ENCODE peak calls at places on chromosomes 5 and 9, in five cellular contexts. E, D, N, W and X are unnamed samples.

GRCh38 chr5:134133995-134134541 is 19.6 kb downstream of the TCF7 start:
- DNase-seq in E (no peak), D (no peak), N (no peak), W (no peak), X (no peak)

GRCh38 chr9:127837346-127837745 is 17.1 kb downstream of the ENG start:
- DNase-seq in E (peak; percentile 29), D (no peak), N (no peak), W (no peak), X (no peak)

GRCh38 chr5:140011297-140011802 is 31.7 kb downstream of the NRG2 start:
- DNase-seq in E (peak; percentile 50), D (no peak), N (peak; percentile 87), W (no peak), X (peak; percentile 70)

GRCh38 chr9:86368871-86369521 is 14.8 kb upstream of the TUT7 start:
- DNase-seq in E (peak; percentile 79), D (no peak), N (no peak), W (no peak), X (no peak)

GRCh38 chr5:154858972-154859950 is 834 bp downstream of the CNOT8 start:
- DNase-seq in E (no peak), D (no peak), N (no peak), W (peak; percentile 23), X (peak; percentile 29)

GRCh38 chr5:56977822-56978221 is 25.9 kb upstream of the MIER3 start:
- DNase-seq in E (no peak), D (no peak), N (no peak), W (no peak), X (no peak)

GRCh38 chr5:172107606-172108005 is 80.4 kb downstream of the STK10 start:
- DNase-seq in E (peak; percentile 95), D (peak; percentile 89), N (no peak), W (no peak), X (no peak)

GRCh38 chr5:23631283-23632045 is 124.1 kb downstream of the PRDM9 start:
- DNase-seq in E (peak; percentile 4), D (no peak), N (no peak), W (no peak), X (no peak)

GRCh38 chr5:35205186-35205585 is 25.1 kb downstream of the PRLR start:
- DNase-seq in E (no peak), D (no peak), N (no peak), W (no peak), X (no peak)

GRCh38 chr5:167840736-167841135 is 450.7 kb upstream of the WWC1 start:
- DNase-seq in E (no peak), D (no peak), N (no peak), W (no peak), X (no peak)

GRCh38 chr9:21454149-21454548 is 13.9 kb downstream of the IFNA1 start:
- DNase-seq in E (peak; percentile 71), D (peak; percentile 20), N (no peak), W (no peak), X (no peak)

GRCh38 chr9:121826711-121827110 is 175.3 kb downstream of the DAB2IP start:
- DNase-seq in E (no peak), D (no peak), N (no peak), W (no peak), X (no peak)

GRCh38 chr5:143685416-143685815 is 126.5 kb upstream of the HMHB1 start:
- DNase-seq in E (no peak), D (no peak), N (no peak), W (no peak), X (no peak)

GRCh38 chr5:115098041-115098702 is 71.5 kb downstream of the TRIM36 start:
- DNase-seq in E (peak; percentile 46), D (peak; percentile 6), N (peak; percentile 28), W (peak; percentile 8), X (peak; percentile 15)

GRCh38 chr5:128965011-128965637 is at the start of gene SLC27A6:
- DNase-seq in E (peak; percentile 6), D (no peak), N (no peak), W (no peak), X (peak; percentile 3)

GRCh38 chr9:78278177-78278777 is 18.6 kb upstream of the PSAT1 start:
- DNase-seq in E (peak; percentile 82), D (peak; percentile 48), N (no peak), W (no peak), X (no peak)

GRCh38 chr9:137194388-137194787 is 5.9 kb downstream of the SSNA1 start:
- DNase-seq in E (no peak), D (no peak), N (no peak), W (no peak), X (no peak)

GRCh38 chr5:6675784-6676499 is 37.3 kb upstream of the TENT4A start:
- DNase-seq in E (no peak), D (no peak), N (no peak), W (no peak), X (no peak)

GRCh38 chr9:21452681-21453080 is 12.4 kb downstream of the IFNA1 start:
- DNase-seq in E (no peak), D (no peak), N (no peak), W (no peak), X (no peak)

GRCh38 chr9:130500340-130500771 is 55.6 kb downstream of the ASS1 start:
- DNase-seq in E (no peak), D (no peak), N (no peak), W (no peak), X (no peak)

GRCh38 chr5:55234171-55234700 is 828 bp upstream of the CCNO start:
- DNase-seq in E (peak; percentile 25), D (no peak), N (no peak), W (no peak), X (no peak)

GRCh38 chr9:115144706-115145105 is 26.7 kb upstream of the TNC start:
- DNase-seq in E (peak; percentile 71), D (no peak), N (no peak), W (no peak), X (no peak)

GRCh38 chr9:132647355-132647754 is 22.4 kb downstream of the DDX31 start:
- DNase-seq in E (peak; percentile 99), D (peak; percentile 98), N (no peak), W (no peak), X (no peak)
- H3K36me3 ChIP-seq in E (peaks cover 12% of the 10 kb centered on the region), D (peaks cover 16% of the 10 kb centered on the region), N (peaks cover 31% of the 10 kb centered on the region), W (peaks cover 52% of the 10 kb centered on the region), X (peaks cover 30% of the 10 kb centered on the region)

GRCh38 chr9:12776775-12777055 is 1.9 kb downstream of the LURAP1L start:
- DNase-seq in E (peak; percentile 72), D (no peak), N (no peak), W (no peak), X (no peak)
- H3K4me3 ChIP-seq in E (peak overlapping the region; percentile 76), D (peak overlapping the region; percentile 60), N (peak overlapping the region; percentile 71), W (no peak overlapping the region), X (no peak overlapping the region)

GRCh38 chr9:76464706-76465105 is 5.7 kb downstream of the GCNT1 start:
- DNase-seq in E (no peak), D (no peak), N (no peak), W (no peak), X (no peak)
- H3K27me3 ChIP-seq in E (no peaks in the 10 kb centered on the region), D (no peaks in the 10 kb centered on the region), N (no peaks in the 10 kb centered on the region), W (no peaks in the 10 kb centered on the region), X (no peaks in the 10 kb centered on the region)

DNA sequence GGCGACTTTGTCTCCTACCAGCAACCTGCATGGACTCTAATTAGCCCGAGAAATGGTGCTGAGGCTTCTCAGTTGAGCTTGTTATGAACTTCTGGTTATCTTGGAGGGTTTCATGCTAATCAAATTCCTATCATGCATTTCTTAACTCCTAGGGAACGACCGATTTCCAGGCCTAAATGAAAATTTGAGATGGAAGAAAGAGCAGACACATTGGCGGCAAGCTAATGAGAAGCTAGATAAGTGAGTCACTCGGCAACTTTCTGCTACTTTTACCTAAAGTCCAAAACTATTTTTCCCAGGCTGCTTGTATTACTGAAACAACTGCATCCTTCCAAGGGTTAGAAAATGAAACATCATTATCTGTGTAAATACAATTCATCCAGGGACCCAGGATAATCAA is 207.2 kb downstream of the DOCK8 start:
- DNase-seq in E (peak; percentile 65), D (no peak), N (no peak), W (no peak), X (no peak)
- H3K36me3 ChIP-seq in E (no peaks in the 10 kb centered on the region), D (no peaks in the 10 kb centered on the region), N (no peaks in the 10 kb centered on the region), W (peaks cover 66% of the 10 kb centered on the region), X (peaks cover 34% of the 10 kb centered on the region)